ENCODE peak calls at places on chromosome 14, in nine cellular contexts. One of them, this sample, is unnamed. For H3K4me1, the result is how much of the 10 kb centered on the place peaks cover.

GRCh38 chr14:32565256-32565655 is 236.2 kb downstream of the AKAP6 start:
- DNase-seq in sigmoid colon: no peak
- DNase-seq in prostate gland: no peak
- DNase-seq in suprapubic skin: no peak
- DNase-seq in ovary: no peak
- DNase-seq in HepG2: no peak
- DNase-seq in A549: no peak
- DNase-seq in H1: no peak
- DNase-seq in heart left ventricle: no peak
- DNase-seq in this sample: no peak

GRCh38 chr14:60553855-60554254 is 44.9 kb downstream of the SIX6 start:
- DNase-seq in sigmoid colon: no peak
- DNase-seq in prostate gland: no peak
- DNase-seq in suprapubic skin: no peak
- DNase-seq in ovary: no peak
- DNase-seq in HepG2: no peak
- DNase-seq in A549: no peak
- DNase-seq in H1: no peak
- DNase-seq in heart left ventricle: no peak
- DNase-seq in this sample: no peak

GRCh38 chr14:97626088-97626487 is 828.9 kb downstream of the VRK1 start:
- DNase-seq in sigmoid colon: no peak
- DNase-seq in prostate gland: no peak
- DNase-seq in suprapubic skin: no peak
- DNase-seq in ovary: no peak
- DNase-seq in HepG2: no peak
- DNase-seq in A549: no peak
- DNase-seq in H1: no peak
- DNase-seq in heart left ventricle: no peak
- DNase-seq in this sample: no peak

GRCh38 chr14:67764496-67764895 is 51.9 kb downstream of the ZFYVE26 start:
- DNase-seq in sigmoid colon: no peak
- DNase-seq in prostate gland: no peak
- DNase-seq in suprapubic skin: no peak
- DNase-seq in ovary: no peak
- DNase-seq in HepG2: no peak
- DNase-seq in A549: peak
- DNase-seq in H1: no peak
- DNase-seq in heart left ventricle: no peak
- DNase-seq in this sample: no peak

GRCh38 chr14:24710403-24711063 is 76.5 kb upstream of the GZMB start:
- DNase-seq in sigmoid colon: no peak
- DNase-seq in prostate gland: peak
- DNase-seq in suprapubic skin: no peak
- DNase-seq in ovary: peak
- DNase-seq in HepG2: peak
- DNase-seq in A549: peak
- DNase-seq in H1: peak
- DNase-seq in heart left ventricle: peak
- DNase-seq in this sample: peak

GRCh38 chr14:41662780-41663477 is 56.3 kb downstream of the LRFN5 start:
- DNase-seq in sigmoid colon: no peak
- DNase-seq in prostate gland: no peak
- DNase-seq in suprapubic skin: no peak
- DNase-seq in ovary: no peak
- DNase-seq in HepG2: peak
- DNase-seq in A549: no peak
- DNase-seq in H1: no peak
- DNase-seq in heart left ventricle: no peak
- DNase-seq in this sample: no peak

GRCh38 chr14:78848234-78848820 is 678.2 kb downstream of the NRXN3 start:
- DNase-seq in sigmoid colon: no peak
- DNase-seq in prostate gland: peak
- DNase-seq in suprapubic skin: no peak
- DNase-seq in ovary: no peak
- DNase-seq in HepG2: peak
- DNase-seq in A549: peak
- DNase-seq in H1: peak
- DNase-seq in heart left ventricle: no peak
- DNase-seq in this sample: no peak

GRCh38 chr14:101598159-101598558 is 36.9 kb downstream of the DIO3 start:
- DNase-seq in sigmoid colon: no peak
- DNase-seq in prostate gland: no peak
- DNase-seq in suprapubic skin: peak
- DNase-seq in ovary: peak
- DNase-seq in HepG2: no peak
- DNase-seq in A549: no peak
- DNase-seq in H1: no peak
- DNase-seq in heart left ventricle: no peak
- DNase-seq in this sample: no peak

GRCh38 chr14:47366006-47366405 is 309.4 kb downstream of the MDGA2 start:
- DNase-seq in sigmoid colon: no peak
- DNase-seq in prostate gland: no peak
- DNase-seq in suprapubic skin: no peak
- DNase-seq in ovary: no peak
- DNase-seq in HepG2: no peak
- DNase-seq in A549: no peak
- DNase-seq in H1: no peak
- DNase-seq in heart left ventricle: no peak
- DNase-seq in this sample: no peak

GRCh38 chr14:71206766-71207371 is 299.6 kb downstream of the PCNX1 start:
- DNase-seq in sigmoid colon: peak
- DNase-seq in prostate gland: no peak
- DNase-seq in suprapubic skin: no peak
- DNase-seq in ovary: no peak
- DNase-seq in HepG2: no peak
- DNase-seq in A549: peak
- DNase-seq in H1: no peak
- DNase-seq in heart left ventricle: peak
- DNase-seq in this sample: no peak

GRCh38 chr14:72892103-72892878 is 1.6 kb downstream of the DPF3 start:
- DNase-seq in sigmoid colon: no peak
- DNase-seq in prostate gland: no peak
- DNase-seq in suprapubic skin: no peak
- DNase-seq in ovary: peak
- DNase-seq in HepG2: no peak
- DNase-seq in A549: no peak
- DNase-seq in H1: no peak
- DNase-seq in heart left ventricle: no peak
- DNase-seq in this sample: no peak

GRCh38 chr14:96698846-96699543 is 98.2 kb upstream of the VRK1 start:
- DNase-seq in sigmoid colon: no peak
- DNase-seq in prostate gland: no peak
- DNase-seq in suprapubic skin: no peak
- DNase-seq in ovary: no peak
- DNase-seq in HepG2: no peak
- DNase-seq in A549: no peak
- DNase-seq in H1: no peak
- DNase-seq in heart left ventricle: no peak
- DNase-seq in this sample: no peak

GRCh38 chr14:38762845-38763244 is 340.2 kb downstream of the SEC23A start:
- DNase-seq in sigmoid colon: no peak
- DNase-seq in prostate gland: no peak
- DNase-seq in suprapubic skin: no peak
- DNase-seq in ovary: no peak
- DNase-seq in HepG2: no peak
- DNase-seq in A549: no peak
- DNase-seq in H1: no peak
- DNase-seq in heart left ventricle: no peak
- DNase-seq in this sample: no peak

GRCh38 chr14:49545716-49546115 is 40.5 kb downstream of the RPS29 start:
- DNase-seq in sigmoid colon: no peak
- DNase-seq in prostate gland: no peak
- DNase-seq in suprapubic skin: no peak
- DNase-seq in ovary: no peak
- DNase-seq in HepG2: no peak
- DNase-seq in A549: no peak
- DNase-seq in H1: no peak
- DNase-seq in heart left ventricle: no peak
- DNase-seq in this sample: no peak

GRCh38 chr14:67186369-67186768 is 2.9 kb upstream of the GARIN2 start:
- DNase-seq in sigmoid colon: no peak
- DNase-seq in prostate gland: no peak
- DNase-seq in suprapubic skin: no peak
- DNase-seq in ovary: no peak
- DNase-seq in HepG2: no peak
- DNase-seq in A549: no peak
- DNase-seq in H1: no peak
- DNase-seq in heart left ventricle: no peak
- DNase-seq in this sample: no peak

GRCh38 chr14:51147183-51147582 is 52.3 kb upstream of the TRIM9 start:
- DNase-seq in sigmoid colon: no peak
- DNase-seq in prostate gland: no peak
- DNase-seq in suprapubic skin: no peak
- DNase-seq in ovary: no peak
- DNase-seq in HepG2: peak
- DNase-seq in A549: no peak
- DNase-seq in H1: no peak
- DNase-seq in heart left ventricle: no peak
- DNase-seq in this sample: no peak

GRCh38 chr14:95895720-95896119 is 19.1 kb downstream of the TUNAR start:
- DNase-seq in sigmoid colon: no peak
- DNase-seq in prostate gland: no peak
- DNase-seq in suprapubic skin: no peak
- DNase-seq in ovary: no peak
- DNase-seq in HepG2: peak
- DNase-seq in A549: peak
- DNase-seq in H1: peak
- DNase-seq in heart left ventricle: no peak
- DNase-seq in this sample: no peak

GRCh38 chr14:85466678-85467077 is 63.3 kb upstream of the FLRT2 start:
- DNase-seq in sigmoid colon: no peak
- DNase-seq in prostate gland: no peak
- DNase-seq in suprapubic skin: no peak
- DNase-seq in ovary: no peak
- DNase-seq in HepG2: no peak
- DNase-seq in A549: peak
- DNase-seq in H1: no peak
- DNase-seq in heart left ventricle: no peak
- DNase-seq in this sample: no peak

GRCh38 chr14:50396636-50397460 is at the start of gene CDKL1:
- DNase-seq in sigmoid colon: peak
- DNase-seq in prostate gland: peak
- DNase-seq in suprapubic skin: peak
- DNase-seq in ovary: peak
- DNase-seq in HepG2: peak
- DNase-seq in A549: peak
- DNase-seq in H1: peak
- DNase-seq in heart left ventricle: peak
- DNase-seq in this sample: no peak

GRCh38 chr14:65259000-65259399 is 153.5 kb upstream of the FUT8 start:
- DNase-seq in sigmoid colon: no peak
- DNase-seq in prostate gland: no peak
- DNase-seq in suprapubic skin: no peak
- DNase-seq in ovary: no peak
- DNase-seq in HepG2: no peak
- DNase-seq in A549: no peak
- DNase-seq in H1: no peak
- DNase-seq in heart left ventricle: no peak
- DNase-seq in this sample: no peak
- H3K4me1 ChIP-seq in sigmoid colon: under half
- H3K4me1 ChIP-seq in prostate gland: under half
- H3K4me1 ChIP-seq in suprapubic skin: under half
- H3K4me1 ChIP-seq in ovary: under half
- H3K4me1 ChIP-seq in HepG2: half or more
- H3K4me1 ChIP-seq in A549: under half
- H3K4me1 ChIP-seq in H1: under half
- H3K4me1 ChIP-seq in heart left ventricle: under half
- H3K4me1 ChIP-seq in this sample: under half

GRCh38 chr14:77616454-77617229 is at the start of gene SPTLC2:
- DNase-seq in sigmoid colon: peak
- DNase-seq in prostate gland: peak
- DNase-seq in suprapubic skin: peak
- DNase-seq in ovary: peak
- DNase-seq in HepG2: peak
- DNase-seq in A549: peak
- DNase-seq in H1: peak
- DNase-seq in heart left ventricle: peak
- DNase-seq in this sample: peak
- TF ChIP-seq POLR2A in sigmoid colon: peak
- TF ChIP-seq POLR2A in prostate gland: peak
- TF ChIP-seq POLR2A in suprapubic skin: peak
- TF ChIP-seq POLR2A in ovary: peak
- TF ChIP-seq POLR2A in HepG2: peak
- TF ChIP-seq POLR2A in A549: peak
- TF ChIP-seq POLR2A in H1: peak
- TF ChIP-seq POLR2A in heart left ventricle: no peak
- TF ChIP-seq POLR2A in this sample: peak

DNA sequence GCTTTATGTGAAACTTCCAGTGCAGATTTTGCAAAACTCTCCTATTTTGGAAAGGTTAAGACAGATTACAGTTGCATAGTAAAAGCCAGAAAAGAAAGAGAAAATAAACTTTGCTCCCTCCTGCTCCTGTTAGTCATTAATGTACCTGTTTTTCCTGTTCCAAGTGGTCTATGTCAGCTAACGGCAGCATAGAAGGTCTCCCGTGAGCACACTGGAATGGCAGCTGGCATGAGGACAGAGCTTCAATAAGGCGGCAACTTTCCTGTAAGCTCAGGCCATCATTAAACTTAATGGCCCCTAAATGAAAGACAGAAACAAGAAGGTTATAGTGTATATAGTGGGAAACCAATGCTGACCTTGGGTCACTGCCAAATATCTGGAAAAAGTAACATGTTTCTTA is 16.0 kb downstream of the EIF2B2 start:
- DNase-seq in sigmoid colon: no peak
- DNase-seq in prostate gland: peak
- DNase-seq in suprapubic skin: no peak
- DNase-seq in ovary: no peak
- DNase-seq in HepG2: no peak
- DNase-seq in A549: no peak
- DNase-seq in H1: no peak
- DNase-seq in heart left ventricle: no peak
- DNase-seq in this sample: no peak
- H3K4me1 ChIP-seq in sigmoid colon: under half
- H3K4me1 ChIP-seq in prostate gland: under half
- H3K4me1 ChIP-seq in suprapubic skin: under half
- H3K4me1 ChIP-seq in ovary: under half
- H3K4me1 ChIP-seq in HepG2: under half
- H3K4me1 ChIP-seq in A549: under half
- H3K4me1 ChIP-seq in H1: under half
- H3K4me1 ChIP-seq in heart left ventricle: under half
- H3K4me1 ChIP-seq in this sample: under half

DNA sequence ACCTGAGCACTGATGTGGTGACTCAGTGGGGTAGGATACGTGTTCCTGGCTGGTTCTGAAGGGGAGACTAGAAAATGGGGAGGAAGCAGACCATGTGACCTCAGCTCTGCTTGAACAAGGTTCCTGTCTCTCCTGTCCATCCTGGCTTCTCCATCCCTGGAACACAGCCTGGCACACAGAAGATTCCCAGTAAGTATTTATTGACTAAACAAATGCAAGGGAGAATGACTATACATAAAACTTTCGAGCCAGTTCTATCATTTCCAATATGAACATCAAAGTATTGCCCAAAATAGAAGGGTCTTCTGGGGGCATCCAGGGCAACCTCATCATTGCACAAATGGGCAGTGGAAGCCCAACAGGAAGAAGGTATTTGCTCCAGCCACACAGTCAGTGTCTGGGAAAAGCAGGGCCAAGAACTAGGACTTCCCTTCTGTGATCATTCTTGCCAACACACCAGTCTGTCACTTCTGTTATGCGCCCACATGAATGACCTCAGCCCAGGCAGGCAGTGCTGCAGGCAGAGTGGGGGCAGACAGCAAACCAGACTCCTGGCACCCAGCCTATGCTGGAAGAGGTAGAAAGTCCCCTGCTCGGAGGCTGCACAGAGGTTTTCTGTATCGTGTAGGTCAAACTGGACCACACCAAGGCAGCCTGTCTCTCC is 5.6 kb upstream of the SERPINA9 start:
- DNase-seq in sigmoid colon: no peak
- DNase-seq in prostate gland: no peak
- DNase-seq in suprapubic skin: no peak
- DNase-seq in ovary: no peak
- DNase-seq in HepG2: peak
- DNase-seq in A549: no peak
- DNase-seq in H1: no peak
- DNase-seq in heart left ventricle: no peak
- DNase-seq in this sample: no peak
- TF ChIP-seq POLR2A in sigmoid colon: no peak
- TF ChIP-seq POLR2A in prostate gland: no peak
- TF ChIP-seq POLR2A in suprapubic skin: no peak
- TF ChIP-seq POLR2A in ovary: no peak
- TF ChIP-seq POLR2A in HepG2: peak
- TF ChIP-seq POLR2A in A549: no peak
- TF ChIP-seq POLR2A in H1: no peak
- TF ChIP-seq POLR2A in heart left ventricle: no peak
- TF ChIP-seq POLR2A in this sample: no peak